ENCODE peak calls at places on chromosomes 1 and 21, in six cellular contexts. W is neuronal stem cell, Y is H9, U is IMR-90, T is trophoblast cell, Q is H1. G is an unnamed sample.

GRCh38 chr1:23664837-23665795 is 26.5 kb upstream of the RPL11 start:
- DNase-seq in W (no peak), T (peak; percentile 72), Y (no peak), U (no peak), Q (no peak), G (peak; percentile 51)

GRCh38 chr1:56797079-56797685 is 22.0 kb downstream of the FYB2 start:
- DNase-seq in Y (no peak), W (no peak), T (no peak), Q (no peak), U (no peak), G (no peak)

GRCh38 chr21:15437873-15438272 is 291.9 kb upstream of the USP25 start:
- DNase-seq in Y (no peak), T (no peak), W (no peak), U (no peak), Q (no peak), G (peak; percentile 65)

GRCh38 chr1:15459771-15460719 is 3.5 kb downstream of the CELA2A start:
- DNase-seq in U (no peak), Q (no peak), W (no peak), T (peak; percentile 23), Y (no peak), G (peak; percentile 32)

GRCh38 chr1:155277896-155278688 is 829 bp downstream of the HCN3 start:
- DNase-seq in W (peak; percentile 82), U (peak; percentile 15), Y (peak; percentile 99), Q (peak; percentile 93), T (peak; percentile 49), G (peak; percentile 46)

GRCh38 chr1:183090386-183091006 is 67.3 kb downstream of the LAMC1 start:
- DNase-seq in U (peak; percentile 82), W (no peak), T (no peak), Y (no peak), Q (no peak), G (peak; percentile 73)

GRCh38 chr1:33560680-33561079 is 88.2 kb downstream of the ZSCAN20 start:
- DNase-seq in U (peak; percentile 8), Y (no peak), T (peak; percentile 14), W (no peak), Q (no peak), G (no peak)

GRCh38 chr21:30463713-30464112 is 16.5 kb downstream of the KRTAP19-1 start:
- DNase-seq in T (peak; percentile 26), Y (no peak), Q (no peak), W (no peak), U (no peak), G (no peak)

GRCh38 chr1:6508154-6508875 is 16.8 kb upstream of the PLEKHG5 start:
- DNase-seq in U (no peak), T (no peak), Y (no peak), W (no peak), Q (no peak), G (no peak)

GRCh38 chr21:45912611-45913415 is 68.8 kb upstream of the COL6A1 start:
- DNase-seq in W (no peak), U (no peak), T (no peak), Y (no peak), Q (no peak), G (no peak)

GRCh38 chr1:228148971-228149340 is 774 bp upstream of the GJC2 start:
- DNase-seq in T (no peak), U (no peak), Y (no peak), W (no peak), Q (no peak), G (no peak)

GRCh38 chr1:192544983-192545393 is 30.6 kb upstream of the RGS1 start:
- DNase-seq in T (peak; percentile 62), Q (no peak), Y (no peak), W (no peak), U (peak; percentile 59), G (peak; percentile 82)

GRCh38 chr21:45280969-45281368 is 6.7 kb downstream of the POFUT2 start:
- DNase-seq in W (no peak), U (no peak), Y (no peak), Q (no peak), T (no peak), G (no peak)

GRCh38 chr1:11727119-11727518 is 8.8 kb upstream of the AGTRAP start:
- DNase-seq in Y (no peak), U (no peak), T (no peak), W (no peak), Q (no peak), G (no peak)

GRCh38 chr21:17780539-17780938 is 38.6 kb downstream of the C21orf91 start:
- DNase-seq in W (no peak), U (no peak), Q (no peak), T (peak; percentile 65), Y (no peak), G (no peak)

GRCh38 chr1:244052728-244053312 is 1.7 kb downstream of the ZBTB18 start:
- DNase-seq in Y (no peak), Q (no peak), T (no peak), W (no peak), U (no peak), G (no peak)

GRCh38 chr1:24181619-24182018 is 5.5 kb downstream of the IFNLR1 start:
- DNase-seq in T (no peak), Q (no peak), W (no peak), Y (no peak), U (no peak), G (no peak)

GRCh38 chr1:74773540-74773939 is 40.6 kb downstream of the TYW3 start:
- DNase-seq in W (no peak), U (no peak), Q (no peak), Y (no peak), T (no peak), G (peak; percentile 19)

GRCh38 chr1:17856496-17857108 is 101.5 kb downstream of the ACTL8 start:
- DNase-seq in Y (no peak), W (no peak), U (no peak), Q (no peak), T (no peak), G (no peak)

GRCh38 chr1:85575363-85575995 is 5.1 kb upstream of the CCN1 start:
- DNase-seq in W (no peak), Y (no peak), Q (no peak), T (no peak), U (no peak), G (no peak)

GRCh38 chr1:232422098-232422497 is 207.8 kb downstream of the SIPA1L2 start:
- DNase-seq in Y (no peak), Q (no peak), T (peak; percentile 63), W (no peak), U (peak; percentile 63), G (no peak)

GRCh38 chr1:53639251-53639721 is 99.7 kb downstream of the GLIS1 start:
- DNase-seq in Y (no peak), T (no peak), U (peak; percentile 68), W (no peak), Q (no peak), G (no peak)

GRCh38 chr1:47172782-47173181 is 17.1 kb downstream of the PDZK1IP1 start:
- DNase-seq in W (no peak), Y (no peak), U (no peak), Q (no peak), T (no peak), G (no peak)

GRCh38 chr1:246176126-246177024 is 330.7 kb downstream of the SMYD3 start:
- DNase-seq in U (peak; percentile 29), W (no peak), T (peak; percentile 66), Q (no peak), Y (no peak), G (peak; percentile 61)

GRCh38 chr1:46133181-46133658 is 791 bp upstream of the PIK3R3 start:
- DNase-seq in U (no peak), Y (no peak), Q (no peak), T (no peak), W (no peak), G (no peak)

GRCh38 chr1:13700521-13701273 is 709 bp downstream of the PRDM2 start:
- DNase-seq in W (peak; percentile 17), T (peak; percentile 57), U (peak; percentile 20), Y (peak; percentile 35), Q (no peak), G (peak; percentile 30)

GRCh38 chr1:228938248-228938891 is 203.1 kb downstream of the RHOU start:
- DNase-seq in Y (no peak), U (no peak), Q (no peak), T (no peak), W (no peak), G (peak; percentile 74)

GRCh38 chr1:156595016-156595415 is 3.4 kb downstream of the NAXE start:
- DNase-seq in Y (no peak), W (no peak), T (no peak), U (no peak), Q (no peak), G (no peak)
- H3K4me2 ChIP-seq in Y (no peak overlapping the region), W (no peak overlapping the region), T (no peak overlapping the region), U (no peak overlapping the region), Q (no peak overlapping the region), G (no peak overlapping the region)

DNA sequence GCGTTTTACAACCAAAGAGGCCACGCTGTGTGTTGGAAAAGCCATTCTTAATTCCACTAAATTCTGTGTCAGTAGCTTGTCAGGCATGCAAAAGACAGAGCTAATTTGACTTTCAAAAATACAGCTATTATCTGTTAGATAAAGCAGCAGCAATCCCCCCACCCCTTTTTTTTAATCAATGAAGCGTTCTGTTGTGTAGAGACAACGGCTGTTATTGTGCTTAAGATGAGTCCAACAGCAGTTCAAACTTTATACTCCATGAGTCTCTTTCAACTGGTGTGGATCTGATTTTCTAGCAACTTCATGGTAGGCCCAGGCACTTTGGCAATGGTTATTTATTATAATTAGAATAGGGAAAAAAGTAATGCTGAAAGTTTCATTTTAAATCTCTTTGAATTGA is 43.6 kb downstream of the PLA2G4A start:
- DNase-seq in Q (no peak), W (no peak), Y (no peak), T (no peak), U (no peak), G (no peak)
- H2BK5ac ChIP-seq in Q (no peak overlapping the region), W (no peak overlapping the region), Y (no peak overlapping the region), T (no peak overlapping the region), U (no peak overlapping the region), G (no peak overlapping the region)

DNA sequence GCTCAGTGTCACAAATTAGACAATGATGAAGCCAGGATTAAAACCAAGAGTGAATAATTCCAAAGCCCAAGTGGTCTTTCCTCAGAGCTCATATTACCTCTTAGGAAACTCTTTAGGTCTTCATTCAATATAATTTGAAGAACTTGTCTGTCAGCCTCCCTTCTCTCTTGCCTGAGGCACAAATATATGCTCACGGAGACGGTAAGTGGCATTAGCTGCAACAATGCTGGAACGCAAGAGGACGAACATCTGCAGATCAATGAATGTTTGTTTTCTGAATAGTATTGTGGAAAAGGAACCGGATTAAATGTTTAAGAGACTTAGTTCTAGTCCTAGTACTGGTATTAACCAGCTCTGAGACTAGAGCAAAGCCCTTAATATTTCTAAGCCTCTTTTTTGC is 39.7 kb upstream of the LYST start:
- DNase-seq in W (no peak), Q (no peak), Y (no peak), U (no peak), T (peak; percentile 78), G (no peak)
- H3K14ac ChIP-seq in W (no peak overlapping the region), Q (no peak overlapping the region), Y (no peak overlapping the region), U (no peak overlapping the region), T (no peak overlapping the region), G (no peak overlapping the region)

GRCh38 chr1:117826119-117826518 is 103.3 kb downstream of the GDAP2 start:
- DNase-seq in Q (no peak), Y (no peak), W (no peak), T (no peak), U (no peak), G (no peak)

GRCh38 chr1:117824612-117825011 is 104.8 kb downstream of the GDAP2 start:
- DNase-seq in Y (no peak), Q (no peak), W (no peak), U (no peak), T (no peak), G (no peak)

GRCh38 chr1:117825414-117825813 is 104.0 kb downstream of the GDAP2 start:
- DNase-seq in U (no peak), W (no peak), Q (no peak), T (no peak), Y (no peak), G (no peak)

GRCh38 chr1:117828206-117828605 is 101.2 kb downstream of the GDAP2 start:
- DNase-seq in Q (no peak), Y (no peak), W (no peak), T (no peak), U (peak; percentile 82), G (peak; percentile 84)

GRCh38 chr1:117826551-117827078 is 102.8 kb downstream of the GDAP2 start:
- DNase-seq in Y (no peak), W (no peak), T (peak; percentile 62), Q (no peak), U (peak; percentile 96), G (peak; percentile 85)
- H3K4me2 ChIP-seq in Y (no peak overlapping the region), W (no peak overlapping the region), T (no peak overlapping the region), Q (no peak overlapping the region), U (peak overlapping the region; percentile 32), G (no peak overlapping the region)